ENCODE peak calls at places on chromosome 21, in five cellular contexts. X is CD8-positive, alpha-beta memory T cell; Y is SJSA1; P is dorsolateral prefrontal cortex; Z is brain microvascular endothelial cell. A is an unnamed sample.

GRCh38 chr21:33808715-33809367 is 106.8 kb downstream of the ATP5PO start:
- DNase-seq in X (no peak), Y (no peak), P (no peak), Z (no peak), A (no peak)

GRCh38 chr21:35333831-35334593 is 284.9 kb upstream of the RUNX1 start:
- DNase-seq in X (no peak), Y (no peak), P (no peak), Z (no peak), A (no peak)

GRCh38 chr21:37564341-37564923 is 197.9 kb downstream of the DYRK1A start:
- DNase-seq in X (peak), Y (peak), P (peak), Z (peak), A (peak)

GRCh38 chr21:30194701-30195299 is 21.1 kb downstream of the CLDN8 start:
- DNase-seq in X (no peak), Y (no peak), P (no peak), Z (peak), A (peak)

GRCh38 chr21:35204125-35204524 is 155.0 kb upstream of the RUNX1 start:
- DNase-seq in X (no peak), Y (no peak), P (no peak), Z (no peak), A (no peak)

GRCh38 chr21:23887709-23888303 is 1719.5 kb downstream of the MRPL39 start:
- DNase-seq in X (peak), Y (no peak), P (no peak), Z (no peak), A (no peak)

GRCh38 chr21:17051054-17051453 is 461.8 kb upstream of the CXADR start:
- DNase-seq in X (no peak), Y (no peak), P (no peak), Z (no peak), A (no peak)

GRCh38 chr21:38326899-38327298 is 70.1 kb downstream of the KCNJ15 start:
- DNase-seq in X (no peak), Y (no peak), P (no peak), Z (no peak), A (no peak)

GRCh38 chr21:26116456-26117011 is 54.0 kb downstream of the APP start:
- DNase-seq in X (no peak), Y (no peak), P (no peak), Z (no peak), A (no peak)

GRCh38 chr21:40809673-40810072 is 37.3 kb downstream of the DSCAM start:
- DNase-seq in X (no peak), Y (no peak), P (no peak), Z (no peak), A (no peak)

GRCh38 chr21:39430954-39431353 is 14.6 kb downstream of the LCA5L start:
- DNase-seq in X (no peak), Y (no peak), P (no peak), Z (no peak), A (no peak)

GRCh38 chr21:39022035-39022900 is 161.0 kb downstream of the PSMG1 start:
- DNase-seq in X (no peak), Y (no peak), P (no peak), Z (no peak), A (no peak)

GRCh38 chr21:36465481-36465880 is 14.4 kb downstream of the CLDN14 start:
- DNase-seq in X (no peak), Y (no peak), P (no peak), Z (no peak), A (no peak)

GRCh38 chr21:36825683-36826082 is 126.8 kb downstream of the SIM2 start:
- DNase-seq in X (no peak), Y (no peak), P (no peak), Z (no peak), A (no peak)

GRCh38 chr21:15986277-15986676 is 256.5 kb downstream of the USP25 start:
- DNase-seq in X (no peak), Y (no peak), P (no peak), Z (peak), A (no peak)

GRCh38 chr21:17514124-17514481 is 1.3 kb downstream of the CXADR start:
- DNase-seq in X (no peak), Y (no peak), P (no peak), Z (peak), A (no peak)

GRCh38 chr21:17711896-17712295 is 99.2 kb upstream of the BTG3 start:
- DNase-seq in X (no peak), Y (no peak), P (no peak), Z (no peak), A (peak)

GRCh38 chr21:40788635-40789034 is 58.3 kb downstream of the DSCAM start:
- DNase-seq in X (no peak), Y (no peak), P (no peak), Z (no peak), A (no peak)

GRCh38 chr21:25639167-25639921 is at the start of gene JAM2:
- DNase-seq in X (peak), Y (no peak), P (no peak), Z (no peak), A (no peak)

GRCh38 chr21:17660449-17660848 is 47.7 kb upstream of the BTG3 start:
- DNase-seq in X (no peak), Y (no peak), P (no peak), Z (no peak), A (peak)

GRCh38 chr21:37006243-37006520 is 320 bp upstream of the RIPPLY3 start:
- DNase-seq in X (no peak), Y (no peak), P (no peak), Z (no peak), A (no peak)

GRCh38 chr21:38488640-38489282 is 9.5 kb downstream of the ERG start:
- DNase-seq in X (no peak), Y (no peak), P (no peak), Z (no peak), A (peak)

GRCh38 chr21:17466166-17466565 is 46.7 kb upstream of the CXADR start:
- DNase-seq in X (no peak), Y (no peak), P (no peak), Z (peak), A (no peak)

GRCh38 chr21:16579538-16579937 is 849.8 kb downstream of the USP25 start:
- DNase-seq in X (no peak), Y (no peak), P (no peak), Z (no peak), A (no peak)

GRCh38 chr21:41578708-41579107 is 70.8 kb upstream of the TMPRSS2 start:
- DNase-seq in X (no peak), Y (no peak), P (no peak), Z (no peak), A (no peak)

GRCh38 chr21:14259669-14260458 is 43.9 kb downstream of the RBM11 start:
- DNase-seq in X (no peak), Y (no peak), P (no peak), Z (peak), A (no peak)

DNA sequence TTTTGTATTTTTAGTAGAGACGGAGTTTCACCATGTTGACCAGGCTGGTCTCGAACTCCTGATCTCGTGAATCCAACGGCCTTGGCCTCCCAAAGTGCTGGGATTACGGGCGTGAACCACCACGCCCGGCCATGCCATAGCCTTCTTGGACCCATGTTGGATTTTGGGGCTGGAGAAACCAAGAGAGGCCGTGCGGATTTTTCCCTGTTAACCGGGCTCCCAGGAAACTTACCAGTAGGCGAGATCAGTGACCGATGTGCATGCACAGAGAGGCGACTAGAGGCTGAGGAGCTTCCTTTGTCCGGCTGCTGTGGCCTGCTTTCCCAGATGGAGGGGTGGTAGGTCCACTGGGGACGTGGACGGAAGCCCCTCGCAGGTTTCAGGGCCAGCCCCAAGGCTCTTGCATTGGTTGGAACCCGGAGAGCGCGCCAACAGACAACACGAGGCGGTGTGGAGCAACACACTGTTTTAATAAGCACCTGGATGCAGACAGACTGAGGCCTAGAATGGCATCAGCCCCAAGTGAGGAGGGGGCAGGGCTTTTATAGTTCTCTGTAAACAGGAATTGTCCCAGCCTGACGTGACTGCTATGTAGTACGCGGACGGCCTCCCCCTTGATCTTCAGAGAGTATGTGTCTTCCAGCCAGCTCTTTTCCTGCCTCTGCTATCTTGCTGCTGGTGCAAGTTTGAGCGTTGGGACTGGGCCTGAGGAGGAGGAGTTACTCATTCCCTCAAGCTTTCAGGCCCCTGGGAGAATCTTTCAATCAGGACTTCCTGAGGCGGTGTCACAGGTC is at the start of gene ERVH48-1:
- DNase-seq in X (no peak), Y (no peak), P (no peak), Z (no peak), A (no peak)
- H3K27ac ChIP-seq in X (no peak), Y (no peak), P (no peak), Z (no peak), A (no peak)

DNA sequence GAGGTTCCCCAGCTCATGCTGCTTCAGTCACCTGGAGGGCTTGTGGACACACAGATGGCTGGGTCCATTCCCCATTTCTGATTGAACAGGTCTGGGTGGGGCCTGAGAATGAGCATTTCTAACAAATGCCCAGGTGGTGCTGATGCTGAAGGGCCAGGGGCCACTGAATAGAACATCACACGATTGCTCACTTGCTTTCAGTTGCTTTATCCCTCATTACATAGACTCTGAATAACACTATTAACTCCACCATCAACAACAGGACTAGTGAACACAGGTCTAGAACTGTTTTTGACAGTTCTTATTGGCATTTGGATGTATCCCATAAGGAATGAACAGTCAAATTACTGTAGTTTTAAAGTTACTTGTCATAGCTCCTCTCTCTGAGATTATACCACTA is 12.1 kb downstream of the TRAPPC10 start:
- DNase-seq in X (no peak), Y (no peak), P (no peak), Z (no peak), A (no peak)
- H3K27ac ChIP-seq in X (no peak), Y (no peak), P (peak), Z (no peak), A (no peak)

GRCh38 chr21:27477321-27477720 is 510.4 kb upstream of the ADAMTS5 start:
- DNase-seq in X (no peak), Y (no peak), P (no peak), Z (no peak), A (no peak)

GRCh38 chr21:27480841-27481261 is 514.0 kb upstream of the ADAMTS5 start:
- DNase-seq in X (no peak), Y (no peak), P (no peak), Z (peak), A (peak)

GRCh38 chr21:27475363-27475955 is 508.6 kb upstream of the ADAMTS5 start:
- DNase-seq in X (no peak), Y (no peak), P (peak), Z (no peak), A (no peak)

GRCh38 chr21:27476696-27477095 is 509.8 kb upstream of the ADAMTS5 start:
- DNase-seq in X (no peak), Y (no peak), P (no peak), Z (peak), A (no peak)
- H3K27ac ChIP-seq in X (no peak), Y (no peak), P (no peak), Z (no peak), A (no peak)

DNA sequence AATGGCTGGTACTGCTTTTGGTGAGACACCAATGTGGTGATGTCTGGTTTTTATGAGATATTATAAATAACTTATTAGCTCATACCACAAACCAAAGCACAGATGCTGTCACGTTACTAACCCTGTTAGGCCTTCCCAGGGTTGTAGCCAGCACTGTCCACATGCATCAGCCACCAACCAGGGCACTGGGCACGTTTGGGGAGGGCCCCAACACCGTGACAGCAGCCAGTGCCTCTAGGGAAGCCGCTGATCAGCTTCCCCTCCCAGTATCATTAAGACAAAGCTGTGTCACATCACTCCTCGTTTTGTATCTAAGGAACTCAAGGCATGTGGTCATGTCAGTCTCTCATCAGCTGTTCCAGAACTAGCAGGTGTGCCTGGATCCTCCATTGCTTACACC is 13.9 kb downstream of the URB1 start:
- DNase-seq in X (no peak), Y (no peak), P (no peak), Z (no peak), A (no peak)
- H3K27ac ChIP-seq in X (no peak), Y (no peak), P (peak), Z (no peak), A (no peak)

GRCh38 chr21:46039891-46040660 is 57.8 kb upstream of the COL6A2 start:
- DNase-seq in X (no peak), Y (no peak), P (no peak), Z (no peak), A (no peak)

GRCh38 chr21:46038871-46039397 is 57.4 kb downstream of the COL6A1 start:
- DNase-seq in X (no peak), Y (peak), P (no peak), Z (peak), A (no peak)

GRCh38 chr21:46036696-46037337 is 55.2 kb downstream of the COL6A1 start:
- DNase-seq in X (no peak), Y (no peak), P (no peak), Z (no peak), A (no peak)

GRCh38 chr21:46037338-46038325 is 56.1 kb downstream of the COL6A1 start:
- DNase-seq in X (no peak), Y (no peak), P (no peak), Z (no peak), A (no peak)

DNA sequence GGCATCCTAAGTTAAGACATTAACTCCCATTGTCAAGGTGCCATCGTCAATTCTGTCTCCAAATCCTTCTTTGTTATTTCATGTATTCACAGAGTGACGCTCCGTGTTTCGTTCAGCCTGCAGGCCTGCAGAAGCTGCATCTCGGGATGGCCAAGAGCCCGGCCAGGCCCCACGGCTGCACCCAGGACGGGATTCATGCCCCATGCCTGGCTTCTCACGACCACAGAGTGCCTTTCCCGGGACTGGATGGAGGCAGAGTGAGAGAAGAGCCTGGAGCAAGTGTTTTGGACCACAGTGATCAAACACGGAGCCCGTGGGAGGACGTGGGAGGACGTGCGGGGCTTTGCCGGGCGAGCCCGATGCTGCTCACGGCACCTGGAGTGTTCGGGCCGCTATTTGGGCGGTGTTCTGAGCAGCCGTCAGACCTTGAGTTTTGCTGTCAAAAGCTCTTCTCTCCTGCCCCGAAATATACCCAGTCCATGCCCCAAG is 56.8 kb downstream of the COL6A1 start:
- DNase-seq in X (no peak), Y (no peak), P (no peak), Z (no peak), A (no peak)
- H3K27ac ChIP-seq in X (no peak), Y (peak), P (no peak), Z (peak), A (no peak)

GRCh38 chr21:22631066-22631465 is 1632.9 kb downstream of the NCAM2 start:
- DNase-seq in X (no peak), Y (no peak), P (no peak), Z (no peak), A (no peak)
- H3K27ac ChIP-seq in X (no peak), Y (no peak), P (no peak), Z (no peak), A (no peak)

GRCh38 chr21:45542667-45543370 is 579 bp upstream of the SLC19A1 start:
- DNase-seq in X (no peak), Y (peak), P (peak), Z (no peak), A (no peak)
- H3K27ac ChIP-seq in X (no peak), Y (no peak), P (peak), Z (no peak), A (no peak)

DNA sequence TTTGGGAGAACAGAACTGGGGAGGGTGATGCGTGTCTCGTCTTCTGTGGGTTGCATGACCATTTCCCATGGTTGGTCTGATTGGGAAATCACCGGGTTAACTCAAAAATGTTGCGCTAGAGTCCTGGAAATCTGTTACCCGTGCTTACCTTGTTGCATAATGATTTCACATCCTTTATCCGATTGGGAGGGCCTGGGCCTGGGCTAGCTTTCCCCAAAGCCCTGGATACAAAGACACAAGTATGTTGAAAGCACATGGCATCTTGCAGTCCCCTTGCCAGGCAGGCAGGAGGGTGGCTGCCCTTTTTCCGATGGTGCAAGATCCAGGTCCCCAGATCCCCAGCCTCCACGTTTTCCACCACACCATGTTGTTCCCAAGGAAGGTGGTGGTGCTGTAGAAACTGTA is 582 bp downstream of the TRPM2 start:
- DNase-seq in X (no peak), Y (no peak), P (no peak), Z (no peak), A (no peak)
- H3K27ac ChIP-seq in X (no peak), Y (no peak), P (no peak), Z (no peak), A (no peak)

GRCh38 chr21:45767071-45768006 is 123.8 kb downstream of the PCBP3 start:
- DNase-seq in X (no peak), Y (no peak), P (no peak), Z (peak), A (no peak)

GRCh38 chr21:45768011-45768740 is 124.7 kb downstream of the PCBP3 start:
- DNase-seq in X (no peak), Y (no peak), P (no peak), Z (peak), A (no peak)

GRCh38 chr21:45766055-45766454 is 122.5 kb downstream of the PCBP3 start:
- DNase-seq in X (no peak), Y (no peak), P (no peak), Z (no peak), A (no peak)

GRCh38 chr21:45765375-45765774 is 121.8 kb downstream of the PCBP3 start:
- DNase-seq in X (no peak), Y (no peak), P (no peak), Z (no peak), A (no peak)

DNA sequence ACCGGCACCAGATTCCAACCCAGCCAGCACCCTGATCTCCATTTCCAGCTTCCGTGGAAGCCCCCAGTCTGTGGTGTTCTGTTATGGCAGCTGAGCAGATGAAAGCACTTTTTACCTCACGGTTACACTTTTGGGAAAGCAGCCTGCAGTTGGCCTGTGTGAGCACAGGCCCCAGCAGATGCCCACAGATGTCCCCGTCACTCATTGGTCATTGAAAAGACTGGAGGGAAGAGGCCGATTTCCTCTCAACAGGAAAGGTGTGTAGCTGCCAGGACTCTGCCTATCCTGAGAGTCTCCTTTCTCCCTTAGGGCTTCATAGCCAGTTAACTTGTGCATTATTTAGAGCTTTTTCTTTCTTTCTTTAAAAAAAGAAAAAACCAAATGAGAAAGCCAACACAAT is 123.0 kb downstream of the PCBP3 start:
- DNase-seq in X (no peak), Y (no peak), P (no peak), Z (no peak), A (no peak)
- H3K27ac ChIP-seq in X (no peak), Y (peak), P (no peak), Z (no peak), A (no peak)

DNA sequence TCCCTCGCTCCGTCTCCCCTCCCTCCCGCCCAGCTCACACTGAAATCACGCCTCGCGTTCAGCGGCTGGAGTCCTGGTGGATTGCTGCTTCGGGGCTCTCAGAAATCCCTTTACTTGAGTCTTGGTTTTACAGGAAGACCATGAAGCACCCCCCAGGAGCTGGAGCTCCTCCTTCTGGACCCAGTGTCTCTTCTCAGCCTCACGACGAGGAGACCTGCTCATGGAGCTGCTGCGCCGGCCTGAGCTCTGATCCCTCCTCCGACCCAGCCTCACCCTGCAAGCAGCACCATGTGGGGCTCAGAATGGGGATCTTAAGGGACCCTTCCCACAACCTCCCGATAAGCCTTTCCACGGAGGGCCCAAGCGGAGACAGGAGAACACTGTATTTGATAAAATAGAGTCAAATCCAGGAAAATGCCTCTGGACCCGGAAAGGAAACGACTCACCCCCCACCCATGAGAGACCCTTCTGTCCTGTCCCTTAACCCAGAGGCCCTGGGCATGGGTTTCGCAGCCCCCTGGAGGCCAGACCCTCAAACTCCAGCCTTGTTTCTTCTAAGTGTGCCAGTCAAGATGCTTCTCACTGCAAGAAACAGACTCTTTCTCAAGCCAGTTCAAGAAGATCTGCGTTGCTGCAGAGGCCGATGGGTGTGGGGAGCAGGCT is 26.0 kb downstream of the PDE9A start:
- DNase-seq in X (no peak), Y (no peak), P (no peak), Z (no peak), A (no peak)
- H3K27ac ChIP-seq in X (no peak), Y (no peak), P (no peak), Z (no peak), A (no peak)